ENCODE peak calls at places on chromosomes 6 and 20, in five cellular contexts. N, R, E, H and A are unnamed samples.

GRCh38 chr6:96675617-96676016 is 112.7 kb downstream of the FHL5 start:
- DNase-seq in H (no peak), N (no peak), R (no peak), E (no peak), A (no peak)

GRCh38 chr20:20195011-20195705 is 142.8 kb downstream of the CFAP61 start:
- DNase-seq in E (no peak), N (no peak), H (no peak), R (no peak), A (peak)

GRCh38 chr6:41428995-41429417 is 93.6 kb downstream of the NCR2 start:
- DNase-seq in H (peak), E (no peak), N (no peak), R (peak), A (peak)

GRCh38 chr6:16316741-16317251 is 78.4 kb downstream of the GMPR start:
- DNase-seq in R (no peak), E (peak), N (peak), H (no peak), A (no peak)

GRCh38 chr20:36754656-36755222 is 8.8 kb upstream of the NDRG3 start:
- DNase-seq in N (peak), E (peak), R (peak), H (no peak), A (no peak)

GRCh38 chr6:163226836-163227485 is 187.6 kb upstream of the QKI start:
- DNase-seq in N (no peak), R (no peak), E (no peak), H (no peak), A (no peak)

GRCh38 chr6:108557494-108558371 is 3.0 kb upstream of the FOXO3 start:
- DNase-seq in E (peak), R (peak), H (peak), N (peak), A (peak)

GRCh38 chr6:170093658-170094596 is 197.0 kb downstream of the DLL1 start:
- DNase-seq in H (no peak), N (no peak), E (no peak), R (peak), A (no peak)

GRCh38 chr6:167306401-167306998 is 15.4 kb downstream of the UNC93A start:
- DNase-seq in E (no peak), H (no peak), R (no peak), N (no peak), A (no peak)

GRCh38 chr20:60365882-60366281 is 407.7 kb downstream of the CDH26 start:
- DNase-seq in R (no peak), N (no peak), E (no peak), H (no peak), A (no peak)

GRCh38 chr6:963456-963855 is 270.5 kb upstream of the EXOC2 start:
- DNase-seq in E (no peak), H (no peak), R (no peak), N (no peak), A (no peak)

GRCh38 chr6:44056392-44057237 is 70.6 kb downstream of the MRPL14 start:
- DNase-seq in E (peak), H (peak), R (peak), N (no peak), A (peak)

GRCh38 chr6:22145823-22146379 is 150.9 kb downstream of the PRL start:
- DNase-seq in R (peak), E (peak), N (no peak), H (no peak), A (no peak)

GRCh38 chr20:58583141-58583540 is 67.9 kb upstream of the APCDD1L start:
- DNase-seq in H (no peak), R (no peak), E (no peak), N (no peak), A (no peak)

GRCh38 chr20:33656783-33657703 is 5.1 kb upstream of the C20orf144 start:
- DNase-seq in R (no peak), E (no peak), N (no peak), H (no peak), A (peak)

GRCh38 chr20:32215729-32216128 is 8.0 kb downstream of the POFUT1 start:
- DNase-seq in E (no peak), R (no peak), H (no peak), N (no peak), A (no peak)

GRCh38 chr20:8385247-8385646 is 253.2 kb downstream of the PLCB1 start:
- DNase-seq in H (peak), E (no peak), R (no peak), N (peak), A (peak)

GRCh38 chr6:34587325-34587724 is 31.2 kb upstream of the SPDEF start:
- DNase-seq in N (no peak), H (no peak), R (no peak), E (no peak), A (no peak)

GRCh38 chr6:161151059-161151645 is 122.7 kb downstream of the AGPAT4 start:
- DNase-seq in R (no peak), N (no peak), E (no peak), H (no peak), A (no peak)

GRCh38 chr6:167238169-167238693 is 52.9 kb upstream of the UNC93A start:
- DNase-seq in H (no peak), R (no peak), E (no peak), N (no peak), A (no peak)

GRCh38 chr20:36878913-36879312 is 3.0 kb downstream of the TLDC2 start:
- DNase-seq in H (no peak), E (no peak), R (no peak), N (no peak), A (no peak)

GRCh38 chr20:61387204-61387958 is 135.3 kb downstream of the CDH4 start:
- DNase-seq in R (no peak), E (no peak), N (no peak), H (no peak), A (no peak)

GRCh38 chr6:33771342-33772113 is 17.4 kb downstream of the LEMD2 start:
- DNase-seq in H (peak), N (peak), R (peak), E (peak), A (peak)

GRCh38 chr6:11496152-11497060 is 41.1 kb upstream of the TMEM170B start:
- DNase-seq in E (peak), R (peak), N (peak), H (peak), A (no peak)
- H3K27ac ChIP-seq in E (peak), R (peak), N (no peak), H (no peak), A (peak)

DNA sequence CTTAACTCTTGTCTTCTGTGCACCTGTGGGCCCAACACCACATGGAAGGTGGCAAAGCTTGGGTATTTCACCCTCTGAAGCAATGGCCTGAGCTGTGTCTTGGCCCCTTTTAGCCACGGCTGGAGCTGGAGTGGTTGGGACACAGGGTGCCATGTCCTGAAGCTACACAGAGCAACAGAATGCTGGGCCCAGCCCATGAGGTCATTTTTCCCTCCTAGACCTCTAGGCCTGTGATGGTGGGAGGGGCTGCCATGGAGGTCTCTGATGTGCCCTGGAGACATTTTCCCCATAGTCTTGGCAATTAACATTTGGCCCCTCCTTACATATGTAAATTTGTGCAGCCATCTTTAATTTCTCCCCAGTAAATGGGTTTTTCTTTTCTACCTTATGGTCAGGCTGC is 620.8 kb downstream of the RFPL4B start:
- DNase-seq in N (no peak), R (no peak), E (no peak), H (no peak), A (no peak)
- H3K27ac ChIP-seq in N (no peak), R (no peak), E (no peak), H (no peak), A (no peak)

GRCh38 chr6:38168699-38169098 is 349.2 kb downstream of the ZFAND3 start:
- DNase-seq in N (no peak), H (no peak), R (no peak), E (no peak), A (no peak)

GRCh38 chr6:38167598-38167997 is 348.1 kb downstream of the ZFAND3 start:
- DNase-seq in E (no peak), N (no peak), R (no peak), H (no peak), A (no peak)

GRCh38 chr6:38166411-38167240 is 347.1 kb downstream of the ZFAND3 start:
- DNase-seq in R (no peak), E (no peak), N (no peak), H (no peak), A (no peak)

GRCh38 chr6:38169221-38169674 is 349.7 kb downstream of the ZFAND3 start:
- DNase-seq in N (no peak), H (no peak), E (no peak), R (no peak), A (no peak)

DNA sequence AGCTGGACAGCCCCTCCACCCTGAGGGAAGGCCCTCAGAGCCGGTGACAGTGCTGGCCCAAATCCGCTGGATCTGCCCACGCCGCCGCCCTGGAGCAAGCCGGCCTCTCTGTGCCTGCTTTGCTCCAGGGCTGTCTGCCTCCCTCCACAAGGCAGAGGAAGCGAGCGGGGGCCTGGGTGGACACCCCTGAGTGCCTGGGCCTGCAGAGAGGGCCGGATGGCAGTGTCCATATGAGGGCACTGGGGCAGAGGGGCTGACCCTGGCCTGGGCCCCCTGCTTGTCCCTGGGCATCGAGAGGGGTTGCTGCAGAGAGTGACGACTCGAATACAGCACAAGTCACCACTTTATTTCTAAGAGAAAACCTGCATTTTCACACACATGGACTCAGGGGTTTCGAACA is 348.6 kb downstream of the ZFAND3 start:
- DNase-seq in N (no peak), E (no peak), H (no peak), R (no peak), A (no peak)
- H3K27ac ChIP-seq in N (no peak), E (no peak), H (no peak), R (no peak), A (peak)

DNA sequence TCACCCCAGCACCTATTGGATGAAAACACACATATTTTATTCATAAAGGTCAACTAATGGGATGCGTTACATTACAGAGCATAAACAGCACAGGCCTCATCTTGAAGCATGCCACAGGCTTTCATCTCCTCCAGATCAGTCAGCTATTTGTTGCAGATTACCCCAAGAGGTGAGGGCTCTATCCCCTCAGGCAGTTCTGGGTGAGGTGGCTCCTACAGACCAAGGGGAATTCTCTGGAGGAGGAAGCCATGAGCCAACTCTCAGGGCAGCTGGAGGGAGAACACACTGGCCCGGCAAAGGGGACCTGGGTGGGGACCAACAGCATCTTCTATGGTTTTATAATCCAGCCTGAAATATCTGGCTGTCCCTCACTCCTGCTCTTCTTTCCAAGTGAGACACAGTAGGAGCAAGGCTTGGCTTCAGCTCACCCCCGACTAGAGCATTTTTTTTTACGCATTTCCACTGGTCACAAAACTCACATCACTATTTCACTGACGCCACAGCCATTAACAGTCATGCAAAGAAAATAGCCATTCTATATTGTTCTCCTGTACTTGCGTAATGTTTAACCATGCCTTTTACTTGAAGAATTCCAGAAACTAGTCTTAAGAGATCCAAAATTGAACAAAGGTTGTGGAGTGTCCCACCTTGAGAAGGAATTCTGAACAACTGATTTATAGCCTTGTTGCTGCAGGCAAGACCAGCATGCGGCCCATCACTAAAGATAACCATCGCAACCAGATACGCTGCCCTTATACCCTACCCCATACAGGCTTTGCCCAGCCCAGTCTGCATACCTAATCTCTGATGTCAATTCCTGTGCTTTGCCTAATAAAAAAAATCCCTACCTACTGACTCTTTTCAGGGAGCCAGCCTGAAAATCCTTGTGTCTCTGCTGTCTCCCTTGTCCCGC is 126.1 kb upstream of the BTBD3 start:
- DNase-seq in E (no peak), H (no peak), R (no peak), N (no peak), A (no peak)
- H3K27ac ChIP-seq in E (no peak), H (no peak), R (no peak), N (no peak), A (no peak)

DNA sequence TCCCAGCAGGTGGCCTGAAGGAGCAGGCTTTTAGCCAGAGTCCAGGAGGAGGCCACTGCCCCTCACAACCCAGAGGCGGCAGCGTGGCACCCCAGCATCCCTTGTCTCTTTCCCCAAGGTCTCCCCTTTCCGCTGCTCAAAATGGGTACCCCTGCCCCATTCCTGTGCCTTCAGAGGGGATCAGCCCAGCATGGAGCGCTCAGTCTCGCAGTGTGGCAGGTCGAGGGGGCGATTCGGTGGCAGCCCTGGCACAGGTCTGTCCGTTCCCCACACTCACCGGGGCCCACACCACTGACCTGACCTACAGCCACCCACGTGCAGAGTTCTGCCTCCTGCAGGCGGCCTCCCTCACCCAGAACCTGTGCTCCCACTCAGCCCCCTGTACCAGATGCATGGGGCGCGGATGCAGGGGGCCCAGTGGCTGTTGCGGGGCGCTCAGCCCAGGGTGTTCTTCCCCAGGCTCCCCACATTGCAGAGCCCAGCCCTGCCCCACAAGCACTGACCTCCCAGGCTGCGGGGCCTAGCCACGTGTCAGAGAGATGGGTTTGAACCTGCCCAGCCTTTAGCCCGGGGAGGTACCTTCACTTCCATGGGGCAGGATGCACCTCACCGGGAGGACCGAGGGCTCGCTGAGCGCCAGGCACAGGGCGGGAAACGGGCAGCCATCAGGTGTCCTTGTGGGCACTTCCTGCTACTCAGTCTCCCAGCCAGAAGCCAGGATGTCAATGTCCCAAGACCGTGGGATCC is 41.8 kb downstream of the DSTN start:
- DNase-seq in R (no peak), E (no peak), H (no peak), N (peak), A (no peak)
- H3K27ac ChIP-seq in R (peak), E (peak), H (peak), N (no peak), A (peak)

GRCh38 chr6:4130357-4130987 is 4.9 kb downstream of the ECI2 start:
- DNase-seq in R (no peak), H (no peak), N (no peak), E (no peak), A (no peak)
- H3K27ac ChIP-seq in R (no peak), H (no peak), N (no peak), E (peak), A (no peak)

GRCh38 chr6:129264480-129265045 is 381.6 kb downstream of the LAMA2 start:
- DNase-seq in H (no peak), N (no peak), R (no peak), E (no peak), A (no peak)
- H3K27ac ChIP-seq in H (no peak), N (no peak), R (no peak), E (no peak), A (peak)